ENCODE peak calls at places on chromosomes 12 and 14, in five cellular contexts. One of them, this sample, is unnamed.

GRCh38 chr12:24596768-24597388 is 352.0 kb downstream of the BCAT1 start:
- DNase-seq in T-helper 2 cell: no peak
- DNase-seq in NCI-H1436: peak
- DNase-seq in effector CD4-positive, alpha-beta T cell: no peak
- DNase-seq in fibroblast of villous mesenchyme: peak
- DNase-seq in this sample: peak

GRCh38 chr12:546920-547845 is 87.4 kb downstream of the B4GALNT3 start:
- DNase-seq in T-helper 2 cell: peak
- DNase-seq in NCI-H1436: peak
- DNase-seq in effector CD4-positive, alpha-beta T cell: peak
- DNase-seq in fibroblast of villous mesenchyme: peak
- DNase-seq in this sample: peak

GRCh38 chr12:120367252-120367923 is 1.6 kb downstream of the MSI1 start:
- DNase-seq in T-helper 2 cell: no peak
- DNase-seq in NCI-H1436: peak
- DNase-seq in effector CD4-positive, alpha-beta T cell: no peak
- DNase-seq in fibroblast of villous mesenchyme: no peak
- DNase-seq in this sample: peak

GRCh38 chr14:44846232-44846824 is 115.4 kb downstream of the KLHL28 start:
- DNase-seq in T-helper 2 cell: no peak
- DNase-seq in NCI-H1436: peak
- DNase-seq in effector CD4-positive, alpha-beta T cell: no peak
- DNase-seq in fibroblast of villous mesenchyme: peak
- DNase-seq in this sample: peak

GRCh38 chr12:85424581-85425348 is 144.7 kb downstream of the ALX1 start:
- DNase-seq in T-helper 2 cell: no peak
- DNase-seq in NCI-H1436: no peak
- DNase-seq in effector CD4-positive, alpha-beta T cell: no peak
- DNase-seq in fibroblast of villous mesenchyme: peak
- DNase-seq in this sample: no peak

GRCh38 chr12:67884596-67884995 is 104.7 kb upstream of the IFNG-AS1 start:
- DNase-seq in T-helper 2 cell: no peak
- DNase-seq in NCI-H1436: no peak
- DNase-seq in effector CD4-positive, alpha-beta T cell: no peak
- DNase-seq in fibroblast of villous mesenchyme: no peak
- DNase-seq in this sample: no peak

GRCh38 chr14:104732355-104732804 is 8.4 kb downstream of the ADSS1 start:
- DNase-seq in T-helper 2 cell: no peak
- DNase-seq in NCI-H1436: no peak
- DNase-seq in effector CD4-positive, alpha-beta T cell: no peak
- DNase-seq in fibroblast of villous mesenchyme: no peak
- DNase-seq in this sample: no peak

GRCh38 chr14:95291859-95292542 is 27.7 kb downstream of the CLMN start:
- DNase-seq in T-helper 2 cell: no peak
- DNase-seq in NCI-H1436: peak
- DNase-seq in effector CD4-positive, alpha-beta T cell: no peak
- DNase-seq in fibroblast of villous mesenchyme: peak
- DNase-seq in this sample: peak

GRCh38 chr14:78972440-78972839 is 802.3 kb downstream of the NRXN3 start:
- DNase-seq in T-helper 2 cell: no peak
- DNase-seq in NCI-H1436: no peak
- DNase-seq in effector CD4-positive, alpha-beta T cell: no peak
- DNase-seq in fibroblast of villous mesenchyme: no peak
- DNase-seq in this sample: no peak

GRCh38 chr12:24113701-24114100 is 164.2 kb upstream of the SOX5 start:
- DNase-seq in T-helper 2 cell: no peak
- DNase-seq in NCI-H1436: no peak
- DNase-seq in effector CD4-positive, alpha-beta T cell: no peak
- DNase-seq in fibroblast of villous mesenchyme: no peak
- DNase-seq in this sample: no peak

GRCh38 chr12:117002040-117002832 is 91.5 kb downstream of the FBXW8 start:
- DNase-seq in T-helper 2 cell: no peak
- DNase-seq in NCI-H1436: no peak
- DNase-seq in effector CD4-positive, alpha-beta T cell: no peak
- DNase-seq in fibroblast of villous mesenchyme: peak
- DNase-seq in this sample: no peak

GRCh38 chr12:78241472-78241871 is 410.8 kb downstream of the NAV3 start:
- DNase-seq in T-helper 2 cell: no peak
- DNase-seq in NCI-H1436: peak
- DNase-seq in effector CD4-positive, alpha-beta T cell: no peak
- DNase-seq in fibroblast of villous mesenchyme: no peak
- DNase-seq in this sample: no peak

GRCh38 chr14:77022219-77022852 is 6.2 kb downstream of the IRF2BPL start:
- DNase-seq in T-helper 2 cell: no peak
- DNase-seq in NCI-H1436: peak
- DNase-seq in effector CD4-positive, alpha-beta T cell: no peak
- DNase-seq in fibroblast of villous mesenchyme: no peak
- DNase-seq in this sample: peak